ENCODE peak calls at places on chromosomes 11 and 22, in nine cellular contexts. W, C, D, T, K, V, O, R and U are unnamed samples.

GRCh38 chr11:57340228-57340627 is 2.1 kb downstream of the P2RX3 start:
- DNase-seq in W (no peak), C (no peak), D (no peak), T (peak; percentile 26), K (no peak), V (no peak), O (no peak), R (no peak), U (no peak)

GRCh38 chr11:31964181-31964580 is 126.7 kb upstream of the RCN1 start:
- DNase-seq in W (no peak), C (no peak), D (no peak), T (no peak), K (no peak), V (no peak), O (no peak), R (no peak), U (no peak)

GRCh38 chr11:18253778-18254338 is 5.4 kb upstream of the SAA2 start:
- DNase-seq in W (no peak), C (no peak), D (no peak), T (no peak), K (no peak), V (no peak), O (no peak), R (no peak), U (no peak)

GRCh38 chr11:130891326-130891725 is 25.0 kb downstream of the SNX19 start:
- DNase-seq in W (no peak), C (no peak), D (no peak), T (peak; percentile 54), K (no peak), V (no peak), O (no peak), R (no peak), U (no peak)

GRCh38 chr11:65279713-65280459 is 18.1 kb downstream of the POLA2 start:
- DNase-seq in W (peak; percentile 62), C (peak; percentile 96), D (no peak), T (peak; percentile 99), K (no peak), V (no peak), O (no peak), R (peak; percentile 95), U (no peak)

GRCh38 chr11:128451651-128452470 is 135.5 kb downstream of the ETS1 start:
- DNase-seq in W (peak; percentile 47), C (peak; percentile 64), D (no peak), T (peak; percentile 81), K (no peak), V (no peak), O (peak; percentile 78), R (no peak), U (no peak)

GRCh38 chr11:112620621-112621394 is 340.4 kb upstream of the NCAM1 start:
- DNase-seq in W (no peak), C (no peak), D (no peak), T (peak; percentile 45), K (no peak), V (no peak), O (no peak), R (peak; percentile 89), U (no peak)

GRCh38 chr22:22993184-22993583 is 77.1 kb upstream of the GNAZ start:
- DNase-seq in W (no peak), C (no peak), D (no peak), T (no peak), K (no peak), V (no peak), O (no peak), R (no peak), U (no peak)

GRCh38 chr22:45503816-45504702 is 1.4 kb downstream of the FBLN1 start:
- DNase-seq in W (no peak), C (peak; percentile 53), D (no peak), T (peak; percentile 83), K (no peak), V (peak; percentile 53), O (peak; percentile 52), R (no peak), U (peak; percentile 55)

GRCh38 chr11:71240865-71241691 is 11.3 kb downstream of the SHANK2 start:
- DNase-seq in W (no peak), C (peak; percentile 61), D (no peak), T (peak; percentile 56), K (no peak), V (no peak), O (no peak), R (peak; percentile 88), U (no peak)

GRCh38 chr11:120205596-120206161 is 5.2 kb upstream of the OAF start:
- DNase-seq in W (no peak), C (peak; percentile 24), D (no peak), T (peak; percentile 67), K (no peak), V (no peak), O (no peak), R (peak; percentile 90), U (no peak)

GRCh38 chr22:49297286-49297870 is 530.3 kb downstream of the BRD1 start:
- DNase-seq in W (no peak), C (no peak), D (no peak), T (no peak), K (no peak), V (no peak), O (no peak), R (no peak), U (no peak)

GRCh38 chr22:44449683-44450425 is 48.2 kb downstream of the RTL6 start:
- DNase-seq in W (no peak), C (no peak), D (no peak), T (no peak), K (no peak), V (no peak), O (no peak), R (no peak), U (no peak)

GRCh38 chr22:45896153-45896951 is 80.6 kb downstream of the WNT7B start:
- DNase-seq in W (no peak), C (no peak), D (no peak), T (no peak), K (no peak), V (no peak), O (peak; percentile 45), R (peak; percentile 87), U (no peak)

GRCh38 chr11:121300313-121300971 is 7.9 kb downstream of the SC5D start:
- DNase-seq in W (no peak), C (no peak), D (no peak), T (no peak), K (no peak), V (no peak), O (no peak), R (no peak), U (no peak)

GRCh38 chr11:72634016-72634415 is 40.2 kb downstream of the PDE2A start:
- DNase-seq in W (no peak), C (no peak), D (no peak), T (no peak), K (no peak), V (no peak), O (no peak), R (no peak), U (no peak)

GRCh38 chr22:50621491-50621880 is 6.5 kb downstream of the ARSA start:
- DNase-seq in W (no peak), C (no peak), D (peak; percentile 56), T (no peak), K (no peak), V (no peak), O (no peak), R (peak; percentile 21), U (no peak)

GRCh38 chr11:13052130-13052541 is 43.0 kb downstream of the RASSF10 start:
- DNase-seq in W (no peak), C (no peak), D (no peak), T (no peak), K (no peak), V (no peak), O (no peak), R (peak; percentile 73), U (no peak)

GRCh38 chr22:49004484-49005399 is 822.9 kb downstream of the BRD1 start:
- DNase-seq in W (no peak), C (no peak), D (peak; percentile 0), T (no peak), K (no peak), V (no peak), O (no peak), R (no peak), U (peak; percentile 31)

GRCh38 chr22:24191381-24191841 is 10.1 kb downstream of the SUSD2 start:
- DNase-seq in W (peak; percentile 16), C (no peak), D (no peak), T (no peak), K (peak; percentile 13), V (no peak), O (peak; percentile 53), R (no peak), U (no peak)
- TF ChIP-seq CTCF in W (no peak), C (peak; percentile 4), D (no peak), T (no peak), K (no peak), V (no peak), O (no peak), R (no peak), U (no peak)

DNA sequence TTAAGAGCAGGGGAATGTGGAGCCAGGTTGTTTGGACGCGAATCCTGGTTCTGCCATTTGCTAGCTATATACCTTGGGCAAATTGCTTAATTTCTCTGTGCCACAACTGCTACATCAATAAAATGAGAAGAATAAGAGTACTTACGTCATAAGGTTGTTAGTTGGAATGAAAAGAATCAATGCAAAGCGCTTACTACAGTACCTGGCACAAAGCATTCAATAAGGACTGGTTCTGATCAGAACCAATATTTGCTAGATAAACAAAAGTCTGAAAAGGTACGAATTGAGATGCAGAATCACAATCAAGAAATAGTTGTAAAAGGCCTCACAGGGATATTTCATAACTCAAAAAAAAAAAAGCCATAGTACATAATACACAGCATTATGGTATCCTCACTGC is 11.2 kb downstream of the AMBRA1 start:
- DNase-seq in W (no peak), C (no peak), D (no peak), T (no peak), K (no peak), V (no peak), O (no peak), R (no peak), U (no peak)
- TF ChIP-seq CTCF in W (no peak), C (no peak), D (no peak), T (no peak), K (no peak), V (no peak), O (no peak), R (no peak), U (no peak)

DNA sequence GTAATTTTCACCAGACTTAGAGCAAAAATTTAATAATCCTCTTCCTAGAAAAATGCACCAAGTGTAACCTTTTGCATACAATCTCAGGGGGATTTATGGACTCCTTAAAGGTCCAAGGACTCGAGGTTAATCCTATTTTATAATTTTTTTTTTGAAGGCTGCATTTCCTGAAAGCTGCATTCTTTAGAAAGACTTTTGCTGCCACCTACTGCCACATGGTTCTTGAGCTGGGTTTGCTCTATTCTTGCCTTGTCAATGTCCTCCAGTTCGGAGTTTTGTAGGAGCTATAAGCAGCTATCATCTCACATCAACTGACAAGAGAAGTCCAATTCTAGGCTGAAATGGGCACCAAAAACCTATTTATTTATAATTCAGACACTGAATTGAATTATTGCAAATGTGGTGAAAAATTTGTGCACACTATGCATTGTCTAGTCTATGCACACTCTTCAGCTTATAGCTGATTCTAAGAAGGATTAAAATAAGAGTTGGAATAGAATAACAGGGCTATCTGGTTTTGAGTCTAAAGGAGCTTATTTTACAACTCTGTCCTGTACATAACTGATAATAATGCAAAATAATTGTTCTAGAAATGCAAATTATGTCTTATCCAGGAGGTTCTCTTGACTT is 31.3 kb downstream of the TRAF6 start:
- DNase-seq in W (no peak), C (no peak), D (no peak), T (peak; percentile 43), K (no peak), V (no peak), O (no peak), R (peak; percentile 49), U (no peak)
- TF ChIP-seq CTCF in W (peak; percentile 40), C (peak; percentile 73), D (peak; percentile 39), T (peak; percentile 66), K (no peak), V (no peak), O (no peak), R (peak; percentile 61), U (no peak)

GRCh38 chr11:575996-576756 is at the start of gene PHRF1:
- DNase-seq in W (peak; percentile 92), C (peak; percentile 80), D (peak; percentile 96), T (peak; percentile 93), K (peak; percentile 93), V (peak; percentile 75), O (peak; percentile 99), R (peak; percentile 77), U (peak; percentile 98)
- TF ChIP-seq CTCF in W (no peak), C (no peak), D (no peak), T (no peak), K (no peak), V (no peak), O (no peak), R (no peak), U (no peak)